ENCODE peak calls at places on chromosome 11, in seven cellular contexts. P is chondrocyte, R is NCI-H1436 treated with DMSO at 0.1 percent for 48 hours, X is endothelial cell, A is DMS 273 treated with DMSO at 0.1 percent for 48 hours, U is Calu3, H is brain microvascular endothelial cell. V is an unnamed sample.

GRCh38 chr11:65977621-65978390 is 16.3 kb downstream of the SART1 start:
- DNase-seq in P (no peak), R (no peak), X (no peak), A (no peak), U (no peak), H (no peak), V (no peak)

GRCh38 chr11:70851308-70851707 is 401.1 kb downstream of the SHANK2 start:
- DNase-seq in P (no peak), R (no peak), X (no peak), A (no peak), U (no peak), H (no peak), V (no peak)

GRCh38 chr11:116397556-116398167 is 375.1 kb downstream of the BUD13 start:
- DNase-seq in P (no peak), R (no peak), X (no peak), A (no peak), U (no peak), H (no peak), V (no peak)

GRCh38 chr11:121722431-121723256 is 269.9 kb upstream of the SORL1-AS1 start:
- DNase-seq in P (no peak), R (peak; percentile 7), X (peak; percentile 72), A (peak; percentile 57), U (peak; percentile 64), H (peak; percentile 84), V (peak; percentile 78)

GRCh38 chr11:251550-251949 is 14.8 kb downstream of the PSMD13 start:
- DNase-seq in P (no peak), R (no peak), X (no peak), A (no peak), U (no peak), H (no peak), V (no peak)

GRCh38 chr11:109864834-109865557 is 228.2 kb upstream of the ZC3H12C start:
- DNase-seq in P (no peak), R (no peak), X (no peak), A (no peak), U (no peak), H (peak; percentile 14), V (no peak)

GRCh38 chr11:72735495-72736027 is 16.6 kb downstream of the ARAP1 start:
- DNase-seq in P (no peak), R (no peak), X (peak; percentile 24), A (no peak), U (no peak), H (peak; percentile 48), V (no peak)

GRCh38 chr11:35717043-35717442 is 54.5 kb downstream of the TRIM44 start:
- DNase-seq in P (no peak), R (no peak), X (no peak), A (no peak), U (no peak), H (no peak), V (peak; percentile 2)

GRCh38 chr11:122285444-122285843 is 169.4 kb upstream of the BLID start:
- DNase-seq in P (no peak), R (no peak), X (no peak), A (no peak), U (no peak), H (no peak), V (no peak)

GRCh38 chr11:27770576-27770975 is 70.3 kb upstream of the BDNF start:
- DNase-seq in P (no peak), R (no peak), X (no peak), A (no peak), U (peak; percentile 65), H (no peak), V (no peak)

GRCh38 chr11:109783842-109784241 is 309.4 kb upstream of the ZC3H12C start:
- DNase-seq in P (no peak), R (no peak), X (no peak), A (no peak), U (no peak), H (no peak), V (no peak)

GRCh38 chr11:12287374-12288211 is 89.8 kb upstream of the PARVA start:
- DNase-seq in P (peak; percentile 96), R (peak; percentile 44), X (peak; percentile 74), A (peak; percentile 58), U (peak; percentile 91), H (peak; percentile 98), V (peak; percentile 38)

GRCh38 chr11:68137833-68138232 is 16.6 kb upstream of the CHKA start:
- DNase-seq in P (no peak), R (no peak), X (no peak), A (no peak), U (no peak), H (no peak), V (no peak)

GRCh38 chr11:69837791-69838190 is 18.6 kb upstream of the FGF3 start:
- DNase-seq in P (no peak), R (no peak), X (no peak), A (no peak), U (no peak), H (no peak), V (no peak)

GRCh38 chr11:117110294-117110950 is 12.2 kb upstream of the SIK3 start:
- DNase-seq in P (no peak), R (no peak), X (no peak), A (no peak), U (no peak), H (no peak), V (no peak)

GRCh38 chr11:127866109-127866508 is 721.2 kb downstream of the ETS1 start:
- DNase-seq in P (no peak), R (no peak), X (no peak), A (no peak), U (no peak), H (no peak), V (no peak)

GRCh38 chr11:33928564-33928963 is 36.7 kb upstream of the LMO2 start:
- DNase-seq in P (no peak), R (no peak), X (no peak), A (no peak), U (no peak), H (no peak), V (no peak)

V was measured in iPS DF 19.7.